ENCODE peak calls at places on chromosomes 6 and 20, in seven cellular contexts. One of them, this sample, is unnamed.

GRCh38 chr20:20375862-20376261 is 8.0 kb downstream of the INSM1 start:
- DNase-seq in HCT116: no peak
- DNase-seq in SK-N-SH: no peak
- DNase-seq in Panc1: no peak
- DNase-seq in A549: no peak
- DNase-seq in GM23338: no peak
- DNase-seq in K562: no peak
- DNase-seq in this sample: no peak

GRCh38 chr6:40419881-40420705 is 167.1 kb downstream of the LRFN2 start:
- DNase-seq in A549: no peak
- DNase-seq in GM23338: no peak
- DNase-seq in Panc1: no peak
- DNase-seq in HCT116: no peak
- DNase-seq in K562: no peak
- DNase-seq in SK-N-SH: no peak
- DNase-seq in this sample: no peak

GRCh38 chr20:49385471-49385870 is 97.0 kb downstream of the KCNB1 start:
- DNase-seq in Panc1: no peak
- DNase-seq in A549: no peak
- DNase-seq in SK-N-SH: peak
- DNase-seq in GM23338: peak
- DNase-seq in HCT116: peak
- DNase-seq in K562: peak
- DNase-seq in this sample: peak

GRCh38 chr6:20605581-20605980 is 71.3 kb downstream of the CDKAL1 start:
- DNase-seq in SK-N-SH: no peak
- DNase-seq in Panc1: no peak
- DNase-seq in HCT116: no peak
- DNase-seq in K562: no peak
- DNase-seq in GM23338: no peak
- DNase-seq in A549: no peak
- DNase-seq in this sample: no peak

GRCh38 chr20:2515203-2515602 is 6.5 kb upstream of the ZNF343 start:
- DNase-seq in A549: no peak
- DNase-seq in HCT116: no peak
- DNase-seq in SK-N-SH: no peak
- DNase-seq in Panc1: no peak
- DNase-seq in K562: no peak
- DNase-seq in GM23338: no peak
- DNase-seq in this sample: no peak

GRCh38 chr6:28658475-28659249 is 133.0 kb downstream of the GPX5 start:
- DNase-seq in HCT116: no peak
- DNase-seq in K562: no peak
- DNase-seq in A549: no peak
- DNase-seq in GM23338: peak
- DNase-seq in Panc1: no peak
- DNase-seq in SK-N-SH: peak
- DNase-seq in this sample: no peak

GRCh38 chr6:158398252-158399024 is 86.2 kb downstream of the TULP4 start:
- DNase-seq in SK-N-SH: no peak
- DNase-seq in K562: no peak
- DNase-seq in HCT116: no peak
- DNase-seq in GM23338: no peak
- DNase-seq in A549: no peak
- DNase-seq in Panc1: no peak
- DNase-seq in this sample: no peak

GRCh38 chr20:58130574-58130973 is 97.9 kb downstream of the ANKRD60 start:
- DNase-seq in SK-N-SH: no peak
- DNase-seq in GM23338: no peak
- DNase-seq in K562: no peak
- DNase-seq in A549: no peak
- DNase-seq in HCT116: no peak
- DNase-seq in Panc1: no peak
- DNase-seq in this sample: no peak

GRCh38 chr20:38888059-38888831 is 38.0 kb upstream of the FAM83D start:
- DNase-seq in GM23338: no peak
- DNase-seq in HCT116: no peak
- DNase-seq in K562: no peak
- DNase-seq in Panc1: no peak
- DNase-seq in A549: no peak
- DNase-seq in SK-N-SH: no peak
- DNase-seq in this sample: no peak

GRCh38 chr6:168419569-168419968 is 21.4 kb upstream of the SMOC2 start:
- DNase-seq in GM23338: no peak
- DNase-seq in Panc1: no peak
- DNase-seq in K562: no peak
- DNase-seq in SK-N-SH: no peak
- DNase-seq in A549: no peak
- DNase-seq in HCT116: no peak
- DNase-seq in this sample: no peak

GRCh38 chr20:25309395-25310267 is 61.7 kb downstream of the PYGB start:
- DNase-seq in HCT116: peak
- DNase-seq in K562: peak
- DNase-seq in SK-N-SH: peak
- DNase-seq in GM23338: no peak
- DNase-seq in Panc1: peak
- DNase-seq in A549: peak
- DNase-seq in this sample: no peak

GRCh38 chr6:82068721-82069120 is 178.8 kb downstream of the IBTK start:
- DNase-seq in A549: no peak
- DNase-seq in Panc1: no peak
- DNase-seq in K562: no peak
- DNase-seq in HCT116: no peak
- DNase-seq in GM23338: no peak
- DNase-seq in SK-N-SH: no peak
- DNase-seq in this sample: no peak

GRCh38 chr6:13615802-13616140 is 636 bp downstream of the NOL7 start:
- DNase-seq in K562: peak
- DNase-seq in HCT116: no peak
- DNase-seq in SK-N-SH: peak
- DNase-seq in GM23338: peak
- DNase-seq in A549: peak
- DNase-seq in Panc1: no peak
- DNase-seq in this sample: peak

GRCh38 chr20:45111799-45112471 is 3.0 kb downstream of the WFDC5 start:
- DNase-seq in HCT116: no peak
- DNase-seq in K562: peak
- DNase-seq in SK-N-SH: peak
- DNase-seq in Panc1: no peak
- DNase-seq in A549: no peak
- DNase-seq in GM23338: peak
- DNase-seq in this sample: no peak

GRCh38 chr20:45113865-45114264 is 1.1 kb downstream of the WFDC5 start:
- DNase-seq in A549: no peak
- DNase-seq in K562: no peak
- DNase-seq in SK-N-SH: no peak
- DNase-seq in HCT116: no peak
- DNase-seq in Panc1: no peak
- DNase-seq in GM23338: no peak
- DNase-seq in this sample: no peak

GRCh38 chr20:45111285-45111684 is 3.7 kb downstream of the WFDC5 start:
- DNase-seq in HCT116: no peak
- DNase-seq in A549: no peak
- DNase-seq in GM23338: no peak
- DNase-seq in Panc1: no peak
- DNase-seq in K562: no peak
- DNase-seq in SK-N-SH: no peak
- DNase-seq in this sample: no peak

GRCh38 chr20:45109634-45110033 is 5.3 kb downstream of the WFDC5 start:
- DNase-seq in SK-N-SH: no peak
- DNase-seq in A549: no peak
- DNase-seq in Panc1: no peak
- DNase-seq in GM23338: no peak
- DNase-seq in HCT116: no peak
- DNase-seq in K562: no peak
- DNase-seq in this sample: no peak

GRCh38 chr20:45110301-45110700 is 4.7 kb downstream of the WFDC5 start:
- DNase-seq in K562: no peak
- DNase-seq in GM23338: no peak
- DNase-seq in A549: no peak
- DNase-seq in SK-N-SH: no peak
- DNase-seq in HCT116: no peak
- DNase-seq in Panc1: no peak
- DNase-seq in this sample: no peak
- TF ChIP-seq REST in K562: no peak
- TF ChIP-seq REST in GM23338: no peak
- TF ChIP-seq REST in A549: no peak
- TF ChIP-seq REST in SK-N-SH: no peak
- TF ChIP-seq REST in HCT116: no peak
- TF ChIP-seq REST in Panc1: no peak
- TF ChIP-seq REST in this sample: no peak

DNA sequence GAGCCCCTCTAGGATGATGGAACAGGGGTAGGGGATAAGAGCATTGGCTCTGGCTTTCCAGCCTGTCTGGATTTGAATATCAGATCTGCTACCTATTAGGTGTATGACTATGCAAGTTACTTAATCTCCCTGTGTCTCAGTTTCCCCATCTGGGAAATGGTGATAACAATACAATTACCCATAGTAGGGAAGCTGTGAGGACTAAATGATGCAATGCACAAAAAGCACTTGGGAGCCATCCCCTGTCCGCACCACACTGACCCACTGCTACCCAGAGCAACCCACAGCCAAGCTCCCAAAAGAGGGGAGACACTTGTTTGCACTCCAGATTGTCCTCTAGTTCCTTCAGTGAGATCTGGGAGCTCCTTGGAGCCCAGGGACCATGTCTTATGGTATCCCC is 30.1 kb downstream of the C6orf132 start:
- DNase-seq in SK-N-SH: no peak
- DNase-seq in HCT116: no peak
- DNase-seq in Panc1: no peak
- DNase-seq in GM23338: no peak
- DNase-seq in A549: no peak
- DNase-seq in K562: no peak
- DNase-seq in this sample: no peak
- TF ChIP-seq REST in SK-N-SH: no peak
- TF ChIP-seq REST in HCT116: no peak
- TF ChIP-seq REST in Panc1: no peak
- TF ChIP-seq REST in GM23338: no peak
- TF ChIP-seq REST in A549: no peak
- TF ChIP-seq REST in K562: no peak
- TF ChIP-seq REST in this sample: no peak

DNA sequence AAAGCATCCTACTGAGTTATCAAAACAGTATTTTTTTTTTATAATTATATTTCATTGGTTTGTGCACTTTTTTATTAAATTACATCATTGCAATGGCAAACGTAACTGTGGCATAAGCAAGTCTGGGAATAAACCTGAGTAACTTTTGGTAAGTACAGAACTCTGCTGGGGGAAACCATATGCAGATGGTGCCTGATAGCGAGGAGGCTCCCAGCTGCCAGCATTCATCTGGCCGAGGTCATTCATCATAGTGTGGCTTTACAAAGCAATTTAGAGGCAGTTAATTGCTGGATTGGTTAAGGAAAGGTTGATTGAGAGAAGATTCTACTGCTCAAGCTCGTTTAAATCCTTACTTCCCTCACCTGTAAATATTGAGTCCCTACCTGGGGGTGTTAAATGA is 52.6 kb downstream of the HECA start:
- DNase-seq in HCT116: no peak
- DNase-seq in K562: no peak
- DNase-seq in Panc1: no peak
- DNase-seq in A549: no peak
- DNase-seq in GM23338: no peak
- DNase-seq in SK-N-SH: peak
- DNase-seq in this sample: no peak
- TF ChIP-seq REST in HCT116: no peak
- TF ChIP-seq REST in K562: no peak
- TF ChIP-seq REST in Panc1: no peak
- TF ChIP-seq REST in A549: no peak
- TF ChIP-seq REST in GM23338: no peak
- TF ChIP-seq REST in SK-N-SH: no peak
- TF ChIP-seq REST in this sample: no peak

DNA sequence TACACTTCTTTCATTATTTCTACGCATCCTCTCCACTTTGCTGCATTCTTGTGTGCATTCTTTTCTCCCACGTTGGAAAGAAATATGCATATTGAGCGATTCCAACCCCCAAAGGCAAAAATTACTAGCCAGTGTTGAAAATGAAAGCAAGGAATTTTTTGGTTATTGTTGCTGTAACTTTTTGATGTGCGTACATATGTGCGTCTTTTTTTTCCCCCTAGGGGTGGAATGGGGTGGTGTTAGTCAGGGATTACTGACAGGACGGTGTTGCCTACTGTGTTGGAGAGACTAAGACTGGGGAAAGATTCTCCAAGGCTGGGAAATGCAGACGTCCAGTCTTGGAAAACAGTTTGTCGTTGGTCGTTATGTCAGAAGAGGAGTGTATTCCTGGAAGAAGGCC is 44.2 kb upstream of the ESR1 start:
- DNase-seq in A549: no peak
- DNase-seq in GM23338: peak
- DNase-seq in Panc1: no peak
- DNase-seq in HCT116: no peak
- DNase-seq in SK-N-SH: peak
- DNase-seq in K562: peak
- DNase-seq in this sample: no peak
- TF ChIP-seq REST in A549: no peak
- TF ChIP-seq REST in GM23338: no peak
- TF ChIP-seq REST in Panc1: no peak
- TF ChIP-seq REST in HCT116: no peak
- TF ChIP-seq REST in SK-N-SH: no peak
- TF ChIP-seq REST in K562: no peak
- TF ChIP-seq REST in this sample: no peak

This sample was measured in HL-60.